ENCODE peak calls at places on chromosomes 13 and 19, in seven cellular contexts. O is tibial nerve, R is esophagus squamous epithelium, J is IMR-90, V is adrenal gland, F is right lobe of liver, M is body of pancreas. H is an unnamed sample.

GRCh38 chr13:78160793-78161192 is 242.2 kb upstream of the EDNRB start:
- DNase-seq in O (no peak), R (no peak), J (peak; percentile 88), V (no peak), F (no peak), M (no peak), H (no peak)

GRCh38 chr13:85653681-85654080 is 145.5 kb downstream of the SLITRK6 start:
- DNase-seq in O (no peak), R (no peak), J (no peak), V (no peak), F (no peak), M (no peak), H (no peak)

GRCh38 chr13:110872768-110873638 is 41.9 kb downstream of the ANKRD10 start:
- DNase-seq in O (no peak), R (no peak), J (no peak), V (no peak), F (no peak), M (no peak), H (no peak)

GRCh38 chr19:36093146-36093662 is 17.7 kb upstream of the OVOL3 start:
- DNase-seq in O (no peak), R (no peak), J (no peak), V (no peak), F (no peak), M (no peak), H (no peak)

GRCh38 chr13:77143325-77143907 is 116.5 kb upstream of the FBXL3 start:
- DNase-seq in O (no peak), R (no peak), J (peak; percentile 52), V (no peak), F (no peak), M (peak; percentile 3), H (no peak)

GRCh38 chr19:7897289-7897688 is 6.4 kb upstream of the MAP2K7 start:
- DNase-seq in O (no peak), R (no peak), J (no peak), V (peak; percentile 92), F (peak; percentile 82), M (no peak), H (no peak)

GRCh38 chr13:90201198-90201597 is 1146.3 kb upstream of the MIR17HG start:
- DNase-seq in O (no peak), R (no peak), J (no peak), V (no peak), F (no peak), M (no peak), H (no peak)

GRCh38 chr13:20945952-20946383 is 43.4 kb upstream of the XPO4 start:
- DNase-seq in O (no peak), R (no peak), J (no peak), V (no peak), F (no peak), M (peak; percentile 32), H (no peak)

GRCh38 chr19:2266183-2266993 is 10.2 kb upstream of the JSRP1 start:
- DNase-seq in O (peak; percentile 73), R (no peak), J (peak; percentile 75), V (peak; percentile 84), F (peak; percentile 89), M (peak; percentile 85), H (peak; percentile 82)

GRCh38 chr13:40622761-40623160 is 43.7 kb downstream of the FOXO1 start:
- DNase-seq in O (no peak), R (no peak), J (no peak), V (no peak), F (no peak), M (no peak), H (no peak)

GRCh38 chr13:98350746-98351330 is 173.8 kb upstream of the RNF113B start:
- DNase-seq in O (no peak), R (no peak), J (no peak), V (no peak), F (no peak), M (no peak), H (peak; percentile 67)

GRCh38 chr19:39257227-39257626 is 8.6 kb upstream of the IFNL4 start:
- DNase-seq in O (no peak), R (no peak), J (no peak), V (no peak), F (no peak), M (no peak), H (no peak)

GRCh38 chr13:113565526-113566226 is 18.9 kb upstream of the TFDP1 start:
- DNase-seq in O (no peak), R (no peak), J (no peak), V (no peak), F (no peak), M (no peak), H (peak; percentile 65)

GRCh38 chr13:98785968-98786367 is 33.5 kb upstream of the SLC15A1 start:
- DNase-seq in O (no peak), R (no peak), J (no peak), V (no peak), F (no peak), M (no peak), H (no peak)

GRCh38 chr13:28252547-28252946 is 114.2 kb downstream of the PAN3 start:
- DNase-seq in O (no peak), R (no peak), J (no peak), V (no peak), F (no peak), M (no peak), H (no peak)

GRCh38 chr19:21117041-21117907 is 24.6 kb upstream of the ZNF431 start:
- DNase-seq in O (no peak), R (no peak), J (peak; percentile 33), V (no peak), F (no peak), M (no peak), H (no peak)

GRCh38 chr13:23509781-23510543 is 60.2 kb upstream of the TNFRSF19 start:
- DNase-seq in O (no peak), R (no peak), J (peak; percentile 94), V (no peak), F (no peak), M (no peak), H (no peak)

GRCh38 chr13:94550030-94550738 is 45.8 kb downstream of the TGDS start:
- DNase-seq in O (no peak), R (no peak), J (peak; percentile 52), V (peak; percentile 56), F (no peak), M (peak; percentile 47), H (no peak)

GRCh38 chr19:29480507-29480906 is 45.3 kb upstream of the VSTM2B start:
- DNase-seq in O (no peak), R (no peak), J (no peak), V (no peak), F (no peak), M (no peak), H (peak; percentile 40)

GRCh38 chr19:460877-461609 is at the start of gene SHC2:
- DNase-seq in O (no peak), R (no peak), J (no peak), V (no peak), F (no peak), M (peak; percentile 62), H (no peak)

GRCh38 chr13:32025730-32026129 is 5.8 kb upstream of the FRY start:
- DNase-seq in O (no peak), R (no peak), J (no peak), V (no peak), F (no peak), M (no peak), H (no peak)

GRCh38 chr19:2431318-2432055 is 4.1 kb upstream of the TIMM13 start:
- DNase-seq in O (no peak), R (no peak), J (no peak), V (no peak), F (no peak), M (no peak), H (no peak)

GRCh38 chr13:27273658-27274425 is 3.2 kb downstream of the RASL11A start:
- DNase-seq in O (no peak), R (no peak), J (peak; percentile 55), V (no peak), F (no peak), M (no peak), H (no peak)

GRCh38 chr19:30648321-30648720 is 276.1 kb downstream of the ZNF536 start:
- DNase-seq in O (no peak), R (no peak), J (peak; percentile 2), V (no peak), F (no peak), M (no peak), H (no peak)

GRCh38 chr13:101730420-101731000 is 278.0 kb downstream of the ITGBL1 start:
- DNase-seq in O (no peak), R (no peak), J (no peak), V (no peak), F (no peak), M (peak; percentile 10), H (no peak)

GRCh38 chr13:36766295-36766694 is 52.7 kb upstream of the RFXAP start:
- DNase-seq in O (no peak), R (no peak), J (peak; percentile 47), V (no peak), F (no peak), M (no peak), H (no peak)

GRCh38 chr19:54102421-54103169 is at the start of gene NDUFA3:
- DNase-seq in O (peak; percentile 92), R (peak; percentile 89), J (peak; percentile 98), V (peak; percentile 99), F (peak; percentile 98), M (peak; percentile 99), H (peak; percentile 99)
- TF ChIP-seq POLR2A in O (peak; percentile 44), R (no peak), J (no peak), V (no peak), F (peak; percentile 54), M (peak; percentile 73), H (no peak)

GRCh38 chr13:24921881-24922280 is 157.9 kb downstream of the RNF17 start:
- DNase-seq in O (no peak), R (no peak), J (no peak), V (no peak), F (no peak), M (no peak), H (no peak)

GRCh38 chr13:24921003-24921402 is 157.0 kb downstream of the RNF17 start:
- DNase-seq in O (no peak), R (no peak), J (no peak), V (no peak), F (no peak), M (no peak), H (no peak)

GRCh38 chr13:24923305-24923640 is 159.3 kb downstream of the RNF17 start:
- DNase-seq in O (no peak), R (no peak), J (peak; percentile 75), V (peak; percentile 16), F (no peak), M (peak; percentile 9), H (no peak)

GRCh38 chr13:24925318-24926231 is 161.6 kb downstream of the RNF17 start:
- DNase-seq in O (no peak), R (no peak), J (no peak), V (no peak), F (no peak), M (no peak), H (no peak)

GRCh38 chr13:24922390-24923304 is 158.7 kb downstream of the RNF17 start:
- DNase-seq in O (peak; percentile 94), R (peak; percentile 93), J (peak; percentile 97), V (peak; percentile 98), F (peak; percentile 99), M (peak; percentile 98), H (peak; percentile 95)
- TF ChIP-seq POLR2A in O (no peak), R (peak; percentile 41), J (peak; percentile 94), V (peak; percentile 66), F (peak; percentile 87), M (peak; percentile 88), H (no peak)

GRCh38 chr19:13905634-13906524 is at the start of the genes BRME1 and CC2D1A:
- DNase-seq in O (peak; percentile 80), R (peak; percentile 53), J (peak; percentile 75), V (peak; percentile 91), F (peak; percentile 96), M (peak; percentile 96), H (peak; percentile 98)
- TF ChIP-seq POLR2A in O (no peak), R (peak; percentile 47), J (no peak), V (no peak), F (peak; percentile 70), M (peak; percentile 70), H (no peak)

GRCh38 chr19:58278156-58279041 is at the start of gene ZNF8:
- DNase-seq in O (peak; percentile 89), R (peak; percentile 69), J (peak; percentile 98), V (peak; percentile 98), F (peak; percentile 97), M (peak; percentile 97), H (peak; percentile 99)
- TF ChIP-seq POLR2A in O (peak; percentile 43), R (peak; percentile 28), J (peak; percentile 67), V (peak; percentile 52), F (peak; percentile 53), M (peak; percentile 74), H (no peak)

H was measured in lower leg skin.